ENCODE peak calls at places on chromosomes 12 and 14, in six cellular contexts. Z is NT2/D1, S is choroid plexus epithelial cell, E is IMR-90, D is left ventricle myocardium inferior, W is right cardiac atrium. T is an unnamed sample.

GRCh38 chr14:91873476-91874265 is 6.3 kb upstream of the TC2N start:
- DNase-seq in Z (no peak), S (peak; percentile 50), E (peak; percentile 21), D (no peak), W (no peak), T (no peak)

GRCh38 chr12:80632835-80633234 is 74.6 kb upstream of the MYF6 start:
- DNase-seq in Z (peak; percentile 61), S (no peak), E (no peak), D (no peak), W (no peak), T (no peak)

GRCh38 chr12:2642176-2642892 is 152.4 kb upstream of the FKBP4 start:
- DNase-seq in Z (no peak), S (no peak), E (no peak), D (no peak), W (no peak), T (no peak)

GRCh38 chr12:88325076-88325827 is 183.1 kb downstream of the TMTC3 start:
- DNase-seq in Z (no peak), S (peak; percentile 87), E (peak; percentile 98), D (no peak), W (no peak), T (peak; percentile 88)

GRCh38 chr12:94140556-94140955 is 7.8 kb upstream of the PLXNC1 start:
- DNase-seq in Z (no peak), S (peak; percentile 42), E (peak; percentile 10), D (no peak), W (no peak), T (no peak)

GRCh38 chr12:46468159-46468558 is 95.6 kb upstream of the SLC38A2 start:
- DNase-seq in Z (no peak), S (peak; percentile 69), E (no peak), D (peak; percentile 42), W (no peak), T (peak; percentile 44)

GRCh38 chr12:118237053-118237665 is 101.2 kb downstream of the PEBP1 start:
- DNase-seq in Z (no peak), S (no peak), E (no peak), D (no peak), W (no peak), T (no peak)

GRCh38 chr12:51028126-51028810 is 2.1 kb upstream of the SLC11A2 start:
- DNase-seq in Z (peak; percentile 39), S (peak; percentile 73), E (peak; percentile 33), D (no peak), W (no peak), T (peak; percentile 17)

GRCh38 chr12:94761559-94761958 is 111.2 kb upstream of the TMCC3 start:
- DNase-seq in Z (no peak), S (peak; percentile 94), E (peak; percentile 88), D (no peak), W (no peak), T (peak; percentile 97)

GRCh38 chr12:6662906-6663742 is at the start of gene ING4:
- DNase-seq in Z (peak; percentile 100), S (peak; percentile 99), E (peak; percentile 99), D (peak; percentile 97), W (peak; percentile 98), T (peak; percentile 99)

GRCh38 chr14:80356413-80356812 is 145.1 kb upstream of the DIO2 start:
- DNase-seq in Z (no peak), S (peak; percentile 74), E (peak; percentile 40), D (no peak), W (no peak), T (peak; percentile 48)

GRCh38 chr12:114691810-114692557 is 8.0 kb upstream of the TBX3 start:
- DNase-seq in Z (no peak), S (no peak), E (no peak), D (no peak), W (no peak), T (no peak)

GRCh38 chr14:92589213-92589852 is 75.8 kb downstream of the RIN3 start:
- DNase-seq in Z (no peak), S (peak; percentile 76), E (peak; percentile 52), D (no peak), W (no peak), T (no peak)

GRCh38 chr12:119115296-119115905 is 63.3 kb upstream of the HSPB8 start:
- DNase-seq in Z (peak; percentile 55), S (peak; percentile 27), E (peak; percentile 31), D (no peak), W (no peak), T (peak; percentile 47)

GRCh38 chr12:77841467-77842054 is 10.9 kb downstream of the NAV3 start:
- DNase-seq in Z (no peak), S (peak; percentile 45), E (no peak), D (no peak), W (no peak), T (no peak)

GRCh38 chr14:24816929-24817637 is 183.1 kb upstream of the GZMB start:
- DNase-seq in Z (no peak), S (no peak), E (no peak), D (peak; percentile 28), W (no peak), T (no peak)

GRCh38 chr12:81778719-81779118 is 19.6 kb upstream of the PPFIA2 start:
- DNase-seq in Z (no peak), S (no peak), E (no peak), D (no peak), W (no peak), T (no peak)

GRCh38 chr14:82003418-82003817 is 469.8 kb upstream of the SEL1L start:
- DNase-seq in Z (no peak), S (no peak), E (no peak), D (no peak), W (no peak), T (no peak)

GRCh38 chr12:1319215-1319614 is 275.2 kb downstream of the FBXL14 start:
- DNase-seq in Z (no peak), S (peak; percentile 52), E (peak; percentile 52), D (no peak), W (no peak), T (no peak)

GRCh38 chr14:22097072-22097471 is 423.5 kb upstream of the OR4E1 start:
- DNase-seq in Z (no peak), S (no peak), E (no peak), D (no peak), W (no peak), T (no peak)

GRCh38 chr14:61026523-61026922 is 45.5 kb downstream of the SLC38A6 start:
- DNase-seq in Z (no peak), S (no peak), E (no peak), D (no peak), W (no peak), T (no peak)

GRCh38 chr14:100424504-100425453 is 101.6 kb downstream of the SLC25A47 start:
- DNase-seq in Z (no peak), S (no peak), E (no peak), D (no peak), W (no peak), T (no peak)

GRCh38 chr12:124296295-124296915 is 1.5 kb downstream of the RFLNA start:
- DNase-seq in Z (no peak), S (no peak), E (no peak), D (no peak), W (no peak), T (no peak)

GRCh38 chr12:124293286-124294003 is 1.4 kb upstream of the RFLNA start:
- DNase-seq in Z (no peak), S (no peak), E (no peak), D (no peak), W (no peak), T (no peak)

GRCh38 chr12:124295431-124296058 is 652 bp downstream of the RFLNA start:
- DNase-seq in Z (no peak), S (no peak), E (no peak), D (no peak), W (no peak), T (no peak)

GRCh38 chr12:124296916-124297351 is 2.0 kb downstream of the RFLNA start:
- DNase-seq in Z (no peak), S (no peak), E (no peak), D (no peak), W (no peak), T (no peak)

DNA sequence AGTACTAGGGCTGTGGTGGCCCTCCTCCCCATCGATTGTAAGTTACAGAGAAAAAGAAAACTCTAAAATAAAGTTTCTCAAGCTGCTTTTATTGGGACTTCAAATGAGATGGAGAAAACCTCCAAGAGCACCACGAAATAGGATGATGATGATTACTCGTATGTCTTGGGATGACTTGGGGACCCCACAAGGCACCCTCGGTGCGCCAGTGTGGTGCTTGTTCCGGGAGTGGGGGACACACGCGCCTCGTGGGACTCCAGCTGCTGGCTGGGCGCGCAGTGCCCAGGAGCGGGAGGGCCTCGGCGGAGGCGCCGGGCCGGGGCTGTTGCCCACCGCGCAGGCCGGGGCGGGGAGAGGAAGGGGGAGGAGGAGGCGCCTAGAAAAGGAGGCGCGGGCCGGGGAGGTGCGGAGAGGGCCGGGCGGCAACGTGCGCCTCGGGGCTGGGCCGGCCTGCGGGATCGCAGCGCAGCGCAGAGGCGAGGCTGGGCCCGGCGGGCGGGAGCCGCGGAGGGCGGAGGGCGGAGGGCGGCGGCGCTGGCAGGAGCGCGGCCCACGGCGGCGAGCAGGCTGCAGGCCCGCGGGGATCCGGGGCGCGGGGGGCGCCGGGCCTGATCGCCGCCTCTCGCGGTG is at the start of gene RFLNA:
- DNase-seq in Z (peak; percentile 36), S (no peak), E (no peak), D (no peak), W (no peak), T (no peak)
- H3K4me3 ChIP-seq in Z (peak within 1 kb of the TSS; percentile 57), S (peak within 1 kb of the TSS; percentile 55), E (no peak within 1 kb of the TSS), D (peak within 1 kb of the TSS; percentile 59), W (peak within 1 kb of the TSS; percentile 45), T (peak within 1 kb of the TSS; percentile 48)

GRCh38 chr12:21775130-21775920 is 819 bp upstream of the KCNJ8 start:
- DNase-seq in Z (no peak), S (no peak), E (no peak), D (no peak), W (no peak), T (no peak)
- H3K4me3 ChIP-seq in Z (peak overlapping the region; percentile 20), S (peak overlapping the region; percentile 62), E (peak overlapping the region; percentile 96), D (peak overlapping the region; percentile 76), W (peak overlapping the region; percentile 97), T (peak overlapping the region; percentile 63)

GRCh38 chr14:102185360-102185759 is 45.7 kb downstream of the WDR20 start:
- DNase-seq in Z (no peak), S (no peak), E (no peak), D (no peak), W (no peak), T (no peak)

GRCh38 chr14:102188187-102188586 is 48.5 kb downstream of the WDR20 start:
- DNase-seq in Z (no peak), S (no peak), E (no peak), D (no peak), W (no peak), T (no peak)

GRCh38 chr14:102187583-102188001 is 47.9 kb downstream of the WDR20 start:
- DNase-seq in Z (no peak), S (no peak), E (no peak), D (no peak), W (no peak), T (no peak)

GRCh38 chr14:102184678-102185040 is 45.0 kb downstream of the WDR20 start:
- DNase-seq in Z (no peak), S (no peak), E (no peak), D (no peak), W (no peak), T (no peak)

DNA sequence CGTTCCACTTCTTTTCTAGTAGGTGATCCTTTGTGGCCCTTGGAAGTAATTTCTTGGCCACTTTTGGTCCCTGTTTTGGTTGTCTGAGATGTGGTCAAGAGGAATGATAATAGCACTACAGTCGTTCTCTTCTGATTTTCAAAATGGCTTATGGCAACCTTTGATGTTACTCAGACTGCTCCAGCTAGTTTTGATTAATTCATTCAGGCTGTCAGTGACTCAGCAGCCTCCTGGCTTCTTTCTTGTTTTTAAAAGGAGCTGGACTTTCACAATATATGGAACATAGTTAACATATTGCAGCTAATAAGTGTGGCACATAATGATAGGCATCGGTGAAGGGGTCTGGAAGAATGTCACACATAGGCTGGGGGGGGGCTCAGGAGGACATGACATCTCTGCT is 47.3 kb downstream of the WDR20 start:
- DNase-seq in Z (no peak), S (peak; percentile 82), E (peak; percentile 87), D (no peak), W (no peak), T (peak; percentile 66)
- H3K4me3 ChIP-seq in Z (no peak overlapping the region), S (no peak overlapping the region), E (no peak overlapping the region), D (no peak overlapping the region), W (no peak overlapping the region), T (no peak overlapping the region)

GRCh38 chr14:93788307-93788556 is at the start of gene PRIMA1:
- DNase-seq in Z (no peak), S (no peak), E (no peak), D (no peak), W (no peak), T (no peak)
- H3K4me3 ChIP-seq in Z (peak within 1 kb of the TSS; percentile 62), S (no peak within 1 kb of the TSS), E (no peak within 1 kb of the TSS), D (peak within 1 kb of the TSS; percentile 74), W (peak within 1 kb of the TSS; percentile 56), T (no peak within 1 kb of the TSS)

T was measured in brain microvascular endothelial cell.